ENCODE peak calls at places on chromosomes 1 and 21, in four cellular contexts. R is hepatocyte, M is NCI-H1092, V is lower lobe of right lung. G is an unnamed sample.

GRCh38 chr1:92736395-92736794 is 48.5 kb downstream of the EVI5 start:
- DNase-seq in M (no peak), V (no peak), R (peak), G (no peak)

GRCh38 chr1:228036701-228037231 is 30.0 kb downstream of the WNT3A start:
- DNase-seq in V (no peak), R (no peak), M (no peak), G (no peak)

GRCh38 chr1:50423670-50424000 is 392 bp upstream of the DMRTA2 start:
- DNase-seq in V (peak), M (peak), R (no peak), G (no peak)

GRCh38 chr1:39393645-39394044 is 97.8 kb upstream of the BMP8A start:
- DNase-seq in R (no peak), M (no peak), V (no peak), G (no peak)

GRCh38 chr1:214429951-214430742 is 121.3 kb downstream of the PTPN14 start:
- DNase-seq in V (no peak), M (no peak), R (no peak), G (no peak)

GRCh38 chr1:248815407-248816034 is 10.2 kb downstream of the SH3BP5L start:
- DNase-seq in M (no peak), V (no peak), R (no peak), G (no peak)

GRCh38 chr1:211654838-211655787 is 20.3 kb downstream of the NEK2 start:
- DNase-seq in M (peak), R (peak), V (peak), G (peak)

GRCh38 chr21:26909972-26910371 is 56.9 kb downstream of the ADAMTS5 start:
- DNase-seq in M (no peak), V (no peak), R (peak), G (no peak)

GRCh38 chr21:41972511-41973205 is 18.8 kb upstream of the C2CD2 start:
- DNase-seq in V (no peak), M (no peak), R (no peak), G (no peak)

GRCh38 chr21:41280115-41280919 is 36.3 kb upstream of the FAM3B start:
- DNase-seq in V (no peak), M (no peak), R (peak), G (no peak)

GRCh38 chr1:211825990-211826389 is 4.6 kb downstream of the LPGAT1 start:
- DNase-seq in V (no peak), M (no peak), R (no peak), G (no peak)

GRCh38 chr1:20429296-20429695 is 56.7 kb downstream of the CAMK2N1 start:
- DNase-seq in M (no peak), V (no peak), R (no peak), G (no peak)

GRCh38 chr1:1344672-1345361 is 4.4 kb downstream of the DVL1 start:
- DNase-seq in M (no peak), V (no peak), R (peak), G (no peak)

GRCh38 chr21:30234643-30235042 is 18.7 kb upstream of the CLDN8 start:
- DNase-seq in R (no peak), M (no peak), V (no peak), G (no peak)

GRCh38 chr21:33478858-33479678 is 706 bp downstream of the TMEM50B start:
- DNase-seq in V (peak), M (peak), R (peak), G (peak)

GRCh38 chr21:31872452-31873274 is at the start of gene HUNK:
- DNase-seq in M (peak), R (peak), V (peak), G (peak)

GRCh38 chr1:97192872-97193572 is 471.4 kb downstream of the PTBP2 start:
- DNase-seq in R (peak), M (no peak), V (no peak), G (no peak)

GRCh38 chr1:228087771-228088251 is 5.3 kb downstream of the ARF1 start:
- DNase-seq in R (no peak), M (no peak), V (peak), G (no peak)

GRCh38 chr1:27066313-27066630 is 53.6 kb upstream of the TENT5B start:
- DNase-seq in V (no peak), R (no peak), M (no peak), G (no peak)

GRCh38 chr1:53197301-53198205 is 929 bp downstream of the CPT2 start:
- DNase-seq in R (no peak), V (no peak), M (no peak), G (no peak)

GRCh38 chr1:90371106-90371813 is 345.8 kb downstream of the BARHL2 start:
- DNase-seq in M (no peak), R (no peak), V (no peak), G (no peak)

GRCh38 chr1:115429242-115429641 is 91.2 kb upstream of the NGF start:
- DNase-seq in R (no peak), V (no peak), M (no peak), G (no peak)

G was measured in HepG2.